ENCODE peak calls at places on chromosomes 6 and 20, in nine cellular contexts. N, R, L, X, B, J, I, V and U are unnamed samples. For H3K4me1, the result is how much of the 10 kb centered on the place peaks cover.

GRCh38 chr20:364905-365794 is 15.4 kb upstream of the TRIB3 start:
- DNase-seq in V (no peak), X (no peak), N (no peak), R (no peak), J (no peak), I (peak), L (no peak), B (no peak), U (no peak)

GRCh38 chr6:4941782-4942672 is 61.8 kb downstream of the RPP40 start:
- DNase-seq in V (no peak), X (no peak), R (peak), J (no peak), L (no peak), B (no peak), I (peak), N (peak), U (no peak)

GRCh38 chr6:63764318-63764916 is 128.8 kb downstream of the PHF3 start:
- DNase-seq in X (no peak), V (no peak), L (no peak), B (no peak), R (no peak), I (peak), N (no peak), J (peak), U (no peak)

GRCh38 chr6:84773431-84774173 is 9.2 kb upstream of the TBX18 start:
- DNase-seq in I (no peak), N (no peak), R (peak), J (no peak), V (peak), B (peak), X (no peak), L (no peak), U (peak)

GRCh38 chr20:58352454-58352853 is 36.6 kb upstream of the VAPB start:
- DNase-seq in J (no peak), L (no peak), I (no peak), B (no peak), V (no peak), N (no peak), R (no peak), X (no peak), U (no peak)

GRCh38 chr6:43636312-43636667 is 650 bp downstream of the MAD2L1BP start:
- DNase-seq in J (no peak), N (no peak), B (no peak), X (no peak), L (no peak), I (peak), R (no peak), V (no peak), U (no peak)

GRCh38 chr6:7615611-7616383 is 25.8 kb downstream of the SNRNP48 start:
- DNase-seq in L (no peak), J (peak), V (no peak), I (peak), B (no peak), X (peak), N (no peak), R (no peak), U (no peak)

GRCh38 chr6:141451508-141452353 is 681.0 kb upstream of the GJE1 start:
- DNase-seq in R (no peak), V (no peak), J (no peak), X (no peak), L (no peak), N (no peak), B (no peak), I (peak), U (no peak)

GRCh38 chr20:63028461-63028921 is 21.7 kb upstream of the BHLHE23 start:
- DNase-seq in B (no peak), J (no peak), V (no peak), I (no peak), X (no peak), R (no peak), N (no peak), L (no peak), U (no peak)

GRCh38 chr6:112237066-112237465 is 17.3 kb downstream of the LAMA4 start:
- DNase-seq in X (no peak), L (no peak), R (no peak), B (no peak), V (no peak), J (no peak), N (no peak), I (no peak), U (no peak)

GRCh38 chr20:45059022-45059728 is 41.8 kb downstream of the KCNS1 start:
- DNase-seq in R (no peak), L (no peak), X (no peak), J (no peak), V (no peak), I (peak), B (no peak), N (no peak), U (no peak)

GRCh38 chr6:129536271-129536670 is 173.7 kb downstream of the ARHGAP18 start:
- DNase-seq in I (no peak), L (no peak), J (no peak), X (no peak), B (no peak), V (no peak), R (no peak), N (no peak), U (no peak)

GRCh38 chr20:4435210-4435609 is 286.5 kb upstream of the PRND start:
- DNase-seq in R (no peak), N (no peak), V (no peak), J (no peak), L (no peak), I (peak), B (no peak), X (no peak), U (no peak)

GRCh38 chr6:54353975-54354374 is 45.7 kb downstream of the TINAG start:
- DNase-seq in J (no peak), L (no peak), B (no peak), I (no peak), X (no peak), V (no peak), N (no peak), R (no peak), U (no peak)

GRCh38 chr20:9036593-9036992 is 32.3 kb upstream of the PLCB4 start:
- DNase-seq in V (no peak), I (no peak), N (no peak), B (no peak), R (no peak), X (no peak), L (no peak), J (no peak), U (no peak)

GRCh38 chr6:131116755-131117360 is 18.4 kb upstream of the AKAP7 start:
- DNase-seq in N (no peak), L (no peak), I (peak), J (peak), R (no peak), V (no peak), B (no peak), X (no peak), U (no peak)

GRCh38 chr20:45998337-45998736 is 10.4 kb upstream of the MMP9 start:
- DNase-seq in V (no peak), I (no peak), X (no peak), J (no peak), B (no peak), L (no peak), R (no peak), N (no peak), U (no peak)

GRCh38 chr6:142207265-142207877 is 60.3 kb downstream of the VTA1 start:
- DNase-seq in I (peak), R (no peak), B (no peak), X (peak), J (peak), V (peak), L (no peak), N (peak), U (no peak)

GRCh38 chr6:151494235-151494950 is 576 bp downstream of the CCDC170 start:
- DNase-seq in L (no peak), V (peak), X (peak), R (peak), N (peak), I (peak), B (no peak), J (no peak), U (peak)

DNA sequence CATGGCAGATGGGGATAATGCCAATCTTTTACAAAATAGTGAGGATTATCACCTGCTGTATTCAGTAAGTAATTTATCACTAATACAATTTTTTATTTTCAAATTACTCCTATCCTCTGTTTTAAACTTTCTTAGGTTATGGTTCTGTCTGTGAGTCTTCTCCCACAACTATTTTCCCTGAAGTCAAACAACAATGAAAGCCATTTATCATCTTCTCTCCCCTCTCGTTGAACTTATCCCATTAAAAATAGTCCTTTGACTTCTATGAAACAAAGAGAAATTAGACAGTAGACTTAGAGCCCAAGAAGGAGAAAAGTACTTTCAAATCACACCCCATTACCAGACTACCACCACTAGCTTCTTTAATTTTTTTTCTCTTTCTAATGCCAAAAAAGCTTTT is 147.7 kb downstream of the SIM1 start:
- DNase-seq in I (peak), V (no peak), N (no peak), X (no peak), B (no peak), J (no peak), R (no peak), L (no peak), U (no peak)
- H3K4me1 ChIP-seq in I (under half), V (under half), N (under half), X (under half), B (under half), J (under half), R (under half), L (under half), U (under half)

GRCh38 chr6:121439456-121440250 is 4.2 kb downstream of the GJA1 start:
- DNase-seq in X (no peak), B (no peak), L (no peak), V (no peak), N (no peak), J (no peak), R (no peak), I (peak), U (no peak)

GRCh38 chr6:121443953-121444590 is 8.6 kb downstream of the GJA1 start:
- DNase-seq in N (no peak), J (no peak), X (no peak), I (peak), V (no peak), L (no peak), R (no peak), B (no peak), U (no peak)

GRCh38 chr6:121437861-121438651 is 2.6 kb downstream of the GJA1 start:
- DNase-seq in B (no peak), R (no peak), L (no peak), J (no peak), I (peak), V (peak), N (peak), X (no peak), U (peak)

GRCh38 chr6:121441477-121441876 is 6.0 kb downstream of the GJA1 start:
- DNase-seq in L (no peak), I (no peak), R (no peak), X (no peak), V (no peak), B (no peak), N (no peak), J (no peak), U (no peak)

GRCh38 chr6:121442591-121442990 is 7.1 kb downstream of the GJA1 start:
- DNase-seq in J (no peak), X (no peak), B (no peak), N (no peak), V (no peak), I (peak), L (no peak), R (no peak), U (no peak)
- H3K27ac ChIP-seq in J (no peak), X (no peak), B (peak), N (peak), V (peak), I (no peak), L (peak), R (no peak), U (peak)

GRCh38 chr20:43682446-43682845 is 15.5 kb downstream of the MYBL2 start:
- DNase-seq in X (no peak), R (no peak), B (no peak), L (no peak), V (no peak), I (no peak), J (no peak), N (no peak), U (no peak)

GRCh38 chr20:43681991-43682410 is 15.1 kb downstream of the MYBL2 start:
- DNase-seq in I (no peak), N (no peak), L (no peak), X (no peak), R (no peak), J (no peak), B (no peak), V (no peak), U (no peak)

GRCh38 chr20:43676368-43676767 is 9.5 kb downstream of the MYBL2 start:
- DNase-seq in J (no peak), X (no peak), I (no peak), N (no peak), V (no peak), R (no peak), B (no peak), L (no peak), U (no peak)

GRCh38 chr20:43680976-43681375 is 14.1 kb downstream of the MYBL2 start:
- DNase-seq in J (no peak), L (no peak), N (no peak), B (no peak), R (no peak), X (no peak), I (no peak), V (no peak), U (no peak)

GRCh38 chr20:43681468-43681942 is 14.6 kb downstream of the MYBL2 start:
- DNase-seq in N (no peak), X (no peak), B (no peak), J (no peak), L (no peak), V (peak), I (no peak), R (no peak), U (no peak)
- H3K4me3 ChIP-seq in N (no peak), X (no peak), B (no peak), J (no peak), L (no peak), V (peak), I (no peak), R (no peak), U (no peak)

DNA sequence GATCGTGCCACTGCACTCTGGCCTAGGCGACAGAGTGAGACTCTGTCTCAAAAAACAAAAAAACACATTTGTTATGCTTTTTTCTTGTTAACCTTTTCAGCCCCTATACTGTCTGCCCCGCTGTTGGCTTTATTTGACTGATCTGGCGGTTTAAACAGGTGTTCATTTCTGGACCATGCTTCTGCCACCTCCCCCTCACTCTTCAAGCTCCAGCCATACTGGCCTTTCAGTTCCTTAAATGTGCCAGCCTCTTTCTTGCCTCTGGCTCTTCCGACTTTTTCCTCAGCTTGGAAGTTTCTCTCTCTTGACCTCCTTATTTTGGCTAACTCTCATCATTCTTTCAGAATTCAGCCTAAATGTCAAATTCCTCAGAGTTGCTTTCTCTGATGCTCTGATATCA is 35.2 kb upstream of the TXLNB start:
- DNase-seq in N (no peak), L (no peak), X (no peak), V (no peak), J (no peak), B (no peak), I (no peak), R (no peak), U (no peak)
- H3K4me1 ChIP-seq in N (under half), L (under half), X (under half), V (under half), J (under half), B (under half), I (under half), R (under half), U (under half)

DNA sequence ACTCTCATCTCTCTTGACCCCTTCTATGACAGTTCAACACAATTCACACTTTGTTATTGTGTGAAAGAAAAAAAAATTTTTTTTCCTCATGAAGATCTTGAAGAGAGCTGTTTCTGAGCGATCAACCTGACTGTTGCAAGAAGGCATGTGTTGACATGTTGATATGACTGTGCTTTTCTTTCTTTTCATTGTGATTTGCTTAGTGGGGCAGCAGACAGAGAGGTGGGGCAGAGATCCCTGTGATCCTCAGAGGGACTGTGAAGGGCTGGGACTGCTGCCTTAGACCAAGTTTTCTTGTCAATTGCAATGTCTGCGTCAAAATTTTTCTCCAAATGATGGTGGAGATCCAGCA is 70.8 kb upstream of the IYD start:
- DNase-seq in X (no peak), L (no peak), R (no peak), J (no peak), V (no peak), N (no peak), B (no peak), I (no peak), U (no peak)
- H3K27ac ChIP-seq in X (no peak), L (peak), R (no peak), J (no peak), V (no peak), N (no peak), B (peak), I (no peak), U (no peak)

GRCh38 chr6:78911218-78911617 is 43.9 kb downstream of the IRAK1BP1 start:
- DNase-seq in B (no peak), V (no peak), L (no peak), N (no peak), I (no peak), X (no peak), J (no peak), R (no peak), U (no peak)
- H3K4me3 ChIP-seq in B (peak), V (peak), L (peak), N (peak), I (no peak), X (peak), J (no peak), R (peak), U (no peak)

DNA sequence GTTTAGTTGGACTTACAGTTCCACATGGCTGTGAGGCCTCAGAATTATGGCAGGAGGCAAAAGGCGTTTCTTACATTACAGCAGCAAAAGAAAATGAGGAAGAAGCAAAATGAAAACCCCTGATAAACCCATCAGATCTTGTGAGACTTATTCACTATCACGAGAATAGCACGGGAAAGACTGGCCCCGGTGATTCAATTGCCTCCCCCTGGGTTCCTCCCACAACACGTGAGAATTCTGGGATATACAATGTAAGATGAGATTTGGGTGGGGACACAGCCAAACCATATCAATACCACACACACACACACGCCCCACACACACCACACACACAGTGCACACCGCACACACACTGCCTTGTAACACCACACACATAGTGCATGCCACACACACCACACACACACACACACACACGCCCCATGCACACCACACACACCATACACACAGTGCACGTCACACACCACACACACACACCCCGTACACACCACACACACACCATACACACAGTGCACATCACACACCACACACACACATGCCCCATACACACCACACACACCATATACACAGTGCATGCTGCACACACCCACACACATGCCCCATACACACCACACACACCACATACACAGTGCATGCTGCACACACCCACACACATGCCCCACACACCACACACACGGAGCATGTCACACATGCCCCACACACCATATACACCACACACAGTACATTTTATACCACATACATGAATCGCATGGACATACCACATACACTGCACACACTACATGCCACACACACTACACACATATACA is 310.5 kb downstream of the TAF4 start:
- DNase-seq in B (no peak), J (no peak), N (no peak), L (no peak), X (no peak), I (no peak), V (no peak), R (no peak), U (no peak)
- H3K4me1 ChIP-seq in B (under half), J (under half), N (under half), L (under half), X (under half), I (under half), V (under half), R (under half), U (under half)

GRCh38 chr6:156955494-156956183 is 178.5 kb downstream of the ARID1B start:
- DNase-seq in I (no peak), R (peak), B (no peak), J (no peak), X (peak), N (no peak), V (peak), L (no peak), U (peak)
- H3K27ac ChIP-seq in I (no peak), R (peak), B (peak), J (no peak), X (peak), N (peak), V (peak), L (peak), U (peak)

DNA sequence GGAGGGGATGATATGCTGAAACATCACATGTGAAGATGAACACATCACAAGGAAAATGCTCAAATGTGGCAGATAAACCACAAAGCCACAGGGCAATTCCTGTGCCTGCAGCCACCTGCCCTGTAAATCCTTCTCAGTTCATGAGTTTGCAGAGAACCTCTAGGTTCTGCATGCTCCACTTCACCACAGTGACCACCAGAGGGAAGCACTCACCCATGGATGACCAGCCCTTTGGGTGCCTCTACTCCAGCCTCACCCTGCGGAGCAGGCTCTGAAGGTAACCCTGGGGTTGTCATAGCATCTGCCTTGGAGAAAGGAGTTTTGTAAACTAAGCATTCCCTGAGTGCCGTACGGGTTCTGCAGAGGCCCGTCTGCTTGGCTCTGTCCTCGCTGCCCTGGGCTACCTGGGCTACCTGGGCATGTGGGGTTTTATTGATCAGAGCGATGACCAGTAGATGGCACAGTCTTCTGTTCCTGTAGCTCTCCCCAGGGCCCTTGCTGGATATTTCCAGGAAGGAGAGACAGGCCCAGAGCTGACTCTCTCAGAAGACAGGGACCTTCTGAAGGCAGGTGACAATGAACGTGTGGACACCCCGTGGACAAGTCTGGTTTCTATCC is 31.7 kb upstream of the CST1 start:
- DNase-seq in X (no peak), L (no peak), B (no peak), I (no peak), J (no peak), N (no peak), V (no peak), R (no peak), U (no peak)
- H3K4me3 ChIP-seq in X (no peak), L (no peak), B (no peak), I (no peak), J (no peak), N (no peak), V (no peak), R (no peak), U (no peak)

GRCh38 chr20:40542065-40542464 is 147.0 kb downstream of the MAFB start:
- DNase-seq in R (no peak), B (no peak), V (no peak), L (no peak), N (no peak), J (no peak), X (no peak), I (no peak), U (no peak)
- H3K4me1 ChIP-seq in R (under half), B (under half), V (under half), L (under half), N (under half), J (under half), X (under half), I (under half), U (under half)